ENCODE peak calls at places on chromosome 7, in eight cellular contexts. R, D, B, T, F, L, C and Z are unnamed samples.

GRCh38 chr7:21851445-21852043 is 94.2 kb downstream of the CDCA7L start:
- DNase-seq in R (no peak), D (no peak), B (no peak), T (no peak), F (no peak), L (no peak), C (no peak), Z (no peak)

GRCh38 chr7:17275749-17276671 is 22.4 kb upstream of the AHR start:
- DNase-seq in R (no peak), D (peak), B (peak), T (no peak), F (no peak), L (peak), C (peak), Z (no peak)

GRCh38 chr7:34850681-34851080 is 186.6 kb downstream of the DPY19L1 start:
- DNase-seq in R (no peak), D (no peak), B (no peak), T (no peak), F (no peak), L (no peak), C (no peak), Z (no peak)

GRCh38 chr7:149284343-149284742 is 22.3 kb downstream of the ZNF783 start:
- DNase-seq in R (no peak), D (no peak), B (no peak), T (peak), F (peak), L (no peak), C (peak), Z (no peak)

GRCh38 chr7:82294258-82294855 is 149.2 kb downstream of the CACNA2D1 start:
- DNase-seq in R (no peak), D (peak), B (peak), T (no peak), F (no peak), L (no peak), C (no peak), Z (no peak)

GRCh38 chr7:55086413-55087201 is 67.8 kb downstream of the EGFR start:
- DNase-seq in R (peak), D (peak), B (peak), T (no peak), F (no peak), L (peak), C (peak), Z (no peak)

GRCh38 chr7:132354527-132354926 is 221.7 kb downstream of the PLXNA4 start:
- DNase-seq in R (no peak), D (no peak), B (peak), T (no peak), F (no peak), L (no peak), C (no peak), Z (no peak)

GRCh38 chr7:156640949-156641485 is 443 bp downstream of the RNF32 start:
- DNase-seq in R (peak), D (peak), B (peak), T (no peak), F (no peak), L (no peak), C (peak), Z (no peak)

GRCh38 chr7:67625257-67625713 is 628.7 kb downstream of the TYW1 start:
- DNase-seq in R (peak), D (peak), B (peak), T (peak), F (peak), L (no peak), C (no peak), Z (peak)

GRCh38 chr7:33921216-33921938 is 16.0 kb downstream of the BMPER start:
- DNase-seq in R (no peak), D (peak), B (peak), T (no peak), F (no peak), L (peak), C (no peak), Z (no peak)

GRCh38 chr7:92835851-92836488 is 403 bp downstream of the CDK6 start:
- DNase-seq in R (peak), D (no peak), B (peak), T (peak), F (no peak), L (no peak), C (no peak), Z (peak)

GRCh38 chr7:83472376-83472775 is 176.6 kb downstream of the SEMA3E start:
- DNase-seq in R (no peak), D (no peak), B (no peak), T (no peak), F (no peak), L (no peak), C (no peak), Z (no peak)

GRCh38 chr7:151130741-151131157 is 36.7 kb downstream of the GBX1 start:
- DNase-seq in R (no peak), D (no peak), B (no peak), T (peak), F (no peak), L (no peak), C (no peak), Z (no peak)

GRCh38 chr7:2708547-2709310 is 20.7 kb downstream of the AMZ1 start:
- DNase-seq in R (no peak), D (no peak), B (no peak), T (no peak), F (no peak), L (no peak), C (no peak), Z (no peak)
- H3K4me3 ChIP-seq in R (no peak), D (no peak), B (no peak), T (no peak), F (no peak), L (no peak), C (no peak), Z (no peak)

DNA sequence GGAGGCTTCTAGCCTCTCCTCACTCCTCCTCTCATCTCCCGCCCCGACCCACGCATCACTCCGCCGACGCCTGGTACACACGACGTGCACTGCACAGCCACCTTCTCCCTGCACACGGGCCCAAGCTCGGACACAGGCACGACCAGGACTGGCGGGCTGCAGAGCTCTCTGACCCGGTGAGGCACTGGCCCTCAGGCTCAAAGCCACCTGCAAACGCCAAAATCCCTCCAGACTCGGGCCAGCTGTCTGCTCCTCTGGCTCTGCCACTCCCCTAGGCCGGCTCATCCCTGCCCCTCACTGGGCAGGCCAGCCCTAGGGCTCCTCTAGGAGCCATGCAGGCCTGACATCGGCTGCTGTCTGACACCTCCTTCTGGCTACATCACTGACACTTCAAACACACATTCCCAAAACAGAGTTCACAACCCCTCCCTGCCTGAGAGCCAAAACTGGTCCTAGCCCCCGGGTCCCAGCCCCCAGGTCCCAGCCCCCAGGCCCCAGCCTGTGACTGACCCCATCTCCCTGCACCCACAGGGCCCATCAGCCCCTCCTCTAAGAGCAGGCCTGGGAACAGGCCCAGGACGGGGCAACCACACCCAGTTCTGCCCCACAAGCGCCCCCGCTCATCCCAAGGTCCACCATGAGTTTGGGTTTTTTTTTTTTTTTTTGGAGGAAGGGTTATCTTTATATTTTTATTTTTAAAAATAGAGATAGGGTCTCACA is 35.1 kb downstream of the MAD1L1 start:
- DNase-seq in R (no peak), D (no peak), B (no peak), T (no peak), F (no peak), L (no peak), C (no peak), Z (no peak)
- H3K4me3 ChIP-seq in R (no peak), D (no peak), B (no peak), T (no peak), F (no peak), L (no peak), C (no peak), Z (no peak)

GRCh38 chr7:2309889-2310331 is 4.3 kb downstream of the SNX8 start:
- DNase-seq in R (no peak), D (peak), B (peak), T (no peak), F (peak), L (no peak), C (no peak), Z (peak)
- H3K4me3 ChIP-seq in R (no peak), D (no peak), B (no peak), T (no peak), F (peak), L (no peak), C (no peak), Z (no peak)

DNA sequence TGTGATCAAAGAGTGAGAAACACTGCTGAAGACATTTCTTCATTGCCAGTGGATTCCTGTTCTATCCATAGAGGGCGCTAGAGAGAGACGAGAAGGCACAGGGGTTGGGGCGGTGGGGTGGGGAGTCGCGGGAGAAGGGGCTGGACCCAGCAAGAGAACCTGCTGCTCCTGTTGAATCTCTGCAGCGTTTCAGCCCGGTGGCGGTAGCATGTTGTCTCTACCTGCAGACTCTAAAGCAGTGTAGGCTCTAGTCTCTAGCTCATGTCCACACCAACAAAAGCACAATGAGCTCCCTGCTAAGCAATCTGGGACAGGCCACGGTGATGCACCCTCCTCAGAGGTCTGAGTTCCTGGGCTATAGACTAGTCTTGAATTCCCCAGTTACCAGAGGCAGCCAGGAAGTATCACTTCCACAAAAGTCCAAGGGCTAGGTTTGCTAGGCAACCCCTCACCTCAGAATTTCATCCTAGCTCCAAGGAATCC is 167.7 kb downstream of the DGKB start:
- DNase-seq in R (peak), D (no peak), B (no peak), T (no peak), F (peak), L (no peak), C (no peak), Z (peak)
- H3K4me3 ChIP-seq in R (no peak), D (no peak), B (no peak), T (no peak), F (peak), L (no peak), C (no peak), Z (no peak)

GRCh38 chr7:159158888-159159405 is 14.3 kb upstream of the VIPR2 start:
- DNase-seq in R (no peak), D (no peak), B (no peak), T (no peak), F (no peak), L (no peak), C (no peak), Z (no peak)

GRCh38 chr7:159159731-159160130 is 15.1 kb upstream of the VIPR2 start:
- DNase-seq in R (no peak), D (no peak), B (no peak), T (no peak), F (no peak), L (no peak), C (no peak), Z (no peak)

GRCh38 chr7:159156436-159157245 is 12.0 kb upstream of the VIPR2 start:
- DNase-seq in R (no peak), D (no peak), B (no peak), T (no peak), F (no peak), L (no peak), C (no peak), Z (no peak)

GRCh38 chr7:159157714-159158113 is 13.0 kb upstream of the VIPR2 start:
- DNase-seq in R (no peak), D (no peak), B (no peak), T (no peak), F (no peak), L (no peak), C (no peak), Z (no peak)

GRCh38 chr7:159158125-159158887 is 13.6 kb upstream of the VIPR2 start:
- DNase-seq in R (no peak), D (no peak), B (no peak), T (no peak), F (no peak), L (no peak), C (no peak), Z (no peak)
- H3K4me3 ChIP-seq in R (no peak), D (no peak), B (no peak), T (no peak), F (no peak), L (no peak), C (no peak), Z (no peak)

DNA sequence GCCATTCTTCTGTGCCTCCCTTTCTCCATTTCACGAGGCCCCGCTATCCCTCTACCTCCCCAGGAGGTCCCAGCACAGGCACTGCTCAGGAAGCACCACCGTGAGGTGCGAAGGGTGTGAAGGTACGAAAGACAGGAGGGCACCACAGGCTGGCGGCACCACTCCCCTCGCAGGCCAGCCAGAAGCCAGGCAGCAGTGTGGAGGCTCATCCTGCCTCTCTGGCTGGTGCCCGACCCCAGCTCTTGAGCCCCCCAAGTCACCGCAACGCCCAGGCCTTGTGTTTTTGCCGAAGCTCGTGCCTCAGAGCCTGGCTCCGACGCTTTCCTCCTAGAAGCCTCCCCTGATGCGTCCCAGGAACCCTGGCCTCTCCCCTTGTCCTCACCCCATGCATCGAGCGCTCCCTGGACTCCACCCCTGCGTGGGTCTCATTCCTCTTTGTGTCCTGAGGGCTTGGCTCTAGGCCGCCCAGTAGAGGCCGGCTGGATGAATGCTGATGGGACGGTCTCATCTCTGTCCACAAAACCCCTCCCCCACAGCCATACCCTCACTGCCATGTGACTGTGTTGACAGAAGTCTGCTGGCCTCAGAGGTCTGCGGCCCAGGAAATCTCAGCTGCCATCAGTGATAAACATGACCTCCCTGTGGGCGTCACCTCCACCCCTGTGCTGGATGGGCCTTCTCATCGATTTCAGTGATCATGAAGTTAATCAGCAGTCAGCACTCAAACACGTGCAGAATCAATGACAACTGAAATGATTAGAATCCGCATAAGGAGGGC is 19.3 kb downstream of the BRI3 start:
- DNase-seq in R (no peak), D (no peak), B (no peak), T (no peak), F (no peak), L (no peak), C (no peak), Z (peak)
- H3K4me3 ChIP-seq in R (no peak), D (no peak), B (no peak), T (no peak), F (no peak), L (no peak), C (no peak), Z (no peak)

GRCh38 chr7:27971171-27971570 is 209.4 kb downstream of the JAZF1 start:
- DNase-seq in R (no peak), D (no peak), B (no peak), T (no peak), F (no peak), L (no peak), C (no peak), Z (no peak)

GRCh38 chr7:27976531-27976930 is 204.1 kb downstream of the JAZF1 start:
- DNase-seq in R (no peak), D (no peak), B (no peak), T (no peak), F (no peak), L (no peak), C (no peak), Z (no peak)

GRCh38 chr7:27970350-27970749 is 210.2 kb downstream of the JAZF1 start:
- DNase-seq in R (no peak), D (no peak), B (no peak), T (no peak), F (no peak), L (no peak), C (no peak), Z (no peak)

GRCh38 chr7:27973625-27974024 is 207.0 kb downstream of the JAZF1 start:
- DNase-seq in R (no peak), D (no peak), B (no peak), T (no peak), F (no peak), L (no peak), C (no peak), Z (no peak)

DNA sequence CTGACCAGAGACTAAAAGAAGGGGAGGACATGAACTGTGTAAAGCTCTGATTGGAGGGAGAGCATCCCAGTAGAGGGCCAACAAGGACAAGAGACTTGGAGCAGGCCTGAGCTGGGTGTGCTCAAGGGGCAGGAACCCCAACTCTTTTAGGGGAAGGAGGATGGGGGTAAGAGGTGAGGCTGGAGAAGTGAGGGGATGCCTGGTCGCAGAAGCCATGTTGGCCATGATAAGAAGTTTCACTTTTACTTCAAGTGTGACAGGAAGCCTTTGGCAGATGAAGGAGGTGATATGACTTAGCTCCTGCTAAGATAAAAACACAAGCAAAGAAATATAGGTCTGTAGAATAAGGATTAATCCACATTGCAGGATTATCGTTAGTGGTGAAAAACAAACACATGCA is 208.3 kb downstream of the JAZF1 start:
- DNase-seq in R (no peak), D (no peak), B (no peak), T (no peak), F (no peak), L (no peak), C (no peak), Z (no peak)
- H3K4me3 ChIP-seq in R (no peak), D (no peak), B (no peak), T (no peak), F (no peak), L (no peak), C (no peak), Z (no peak)

GRCh38 chr7:12110425-12110824 is 100.7 kb upstream of the TMEM106B start:
- DNase-seq in R (no peak), D (no peak), B (no peak), T (no peak), F (no peak), L (no peak), C (no peak), Z (no peak)

GRCh38 chr7:12102527-12102926 is 108.6 kb upstream of the TMEM106B start:
- DNase-seq in R (no peak), D (no peak), B (no peak), T (no peak), F (no peak), L (no peak), C (no peak), Z (no peak)

GRCh38 chr7:12103948-12104347 is 107.1 kb upstream of the TMEM106B start:
- DNase-seq in R (no peak), D (no peak), B (no peak), T (no peak), F (no peak), L (no peak), C (no peak), Z (no peak)

GRCh38 chr7:12111461-12112405 is 99.4 kb upstream of the TMEM106B start:
- DNase-seq in R (no peak), D (no peak), B (peak), T (peak), F (peak), L (no peak), C (no peak), Z (no peak)

GRCh38 chr7:12107841-12108249 is 103.2 kb upstream of the TMEM106B start:
- DNase-seq in R (no peak), D (no peak), B (no peak), T (no peak), F (no peak), L (peak), C (no peak), Z (peak)
- H3K4me3 ChIP-seq in R (no peak), D (no peak), B (no peak), T (no peak), F (no peak), L (no peak), C (no peak), Z (no peak)